ENCODE peak calls at places on chromosomes 13 and 19, in four cellular contexts. One of them, this sample, is unnamed. For H3K4me1 and H3K9me3, the result is how much of the 10 kb centered on the place peaks cover.

GRCh38 chr13:92734068-92734467 is 492.5 kb upstream of the GPC6 start:
- DNase-seq in breast epithelium: no peak
- DNase-seq in cardiac muscle cell: no peak
- DNase-seq in CD8-positive, alpha-beta memory T cell: no peak
- DNase-seq in this sample: no peak

GRCh38 chr19:1941146-1942077 is at the start of gene CSNK1G2:
- DNase-seq in cardiac muscle cell: no peak
- DNase-seq in CD8-positive, alpha-beta memory T cell: no peak
- DNase-seq in breast epithelium: peak
- DNase-seq in this sample: no peak

GRCh38 chr19:7013678-7014077 is 7.6 kb downstream of the MBD3L2B start:
- DNase-seq in cardiac muscle cell: peak
- DNase-seq in CD8-positive, alpha-beta memory T cell: no peak
- DNase-seq in breast epithelium: no peak
- DNase-seq in this sample: no peak

GRCh38 chr19:13036366-13036976 is 41.2 kb downstream of the NFIX start:
- DNase-seq in breast epithelium: peak
- DNase-seq in CD8-positive, alpha-beta memory T cell: no peak
- DNase-seq in cardiac muscle cell: peak
- DNase-seq in this sample: peak

GRCh38 chr19:36028313-36029041 is 4.2 kb downstream of the CLIP3 start:
- DNase-seq in CD8-positive, alpha-beta memory T cell: no peak
- DNase-seq in cardiac muscle cell: no peak
- DNase-seq in breast epithelium: no peak
- DNase-seq in this sample: no peak

GRCh38 chr13:35930665-35931631 is 200.2 kb downstream of the DCLK1 start:
- DNase-seq in CD8-positive, alpha-beta memory T cell: no peak
- DNase-seq in cardiac muscle cell: no peak
- DNase-seq in breast epithelium: no peak
- DNase-seq in this sample: no peak

GRCh38 chr19:5823579-5824281 is 15.8 kb downstream of the FUT6 start:
- DNase-seq in breast epithelium: no peak
- DNase-seq in CD8-positive, alpha-beta memory T cell: no peak
- DNase-seq in cardiac muscle cell: no peak
- DNase-seq in this sample: no peak

GRCh38 chr13:36848228-36848982 is 29.4 kb downstream of the RFXAP start:
- DNase-seq in CD8-positive, alpha-beta memory T cell: no peak
- DNase-seq in breast epithelium: no peak
- DNase-seq in cardiac muscle cell: peak
- DNase-seq in this sample: no peak

GRCh38 chr19:35704218-35704617 is at the start of gene ZBTB32:
- DNase-seq in breast epithelium: no peak
- DNase-seq in CD8-positive, alpha-beta memory T cell: no peak
- DNase-seq in cardiac muscle cell: peak
- DNase-seq in this sample: no peak

DNA sequence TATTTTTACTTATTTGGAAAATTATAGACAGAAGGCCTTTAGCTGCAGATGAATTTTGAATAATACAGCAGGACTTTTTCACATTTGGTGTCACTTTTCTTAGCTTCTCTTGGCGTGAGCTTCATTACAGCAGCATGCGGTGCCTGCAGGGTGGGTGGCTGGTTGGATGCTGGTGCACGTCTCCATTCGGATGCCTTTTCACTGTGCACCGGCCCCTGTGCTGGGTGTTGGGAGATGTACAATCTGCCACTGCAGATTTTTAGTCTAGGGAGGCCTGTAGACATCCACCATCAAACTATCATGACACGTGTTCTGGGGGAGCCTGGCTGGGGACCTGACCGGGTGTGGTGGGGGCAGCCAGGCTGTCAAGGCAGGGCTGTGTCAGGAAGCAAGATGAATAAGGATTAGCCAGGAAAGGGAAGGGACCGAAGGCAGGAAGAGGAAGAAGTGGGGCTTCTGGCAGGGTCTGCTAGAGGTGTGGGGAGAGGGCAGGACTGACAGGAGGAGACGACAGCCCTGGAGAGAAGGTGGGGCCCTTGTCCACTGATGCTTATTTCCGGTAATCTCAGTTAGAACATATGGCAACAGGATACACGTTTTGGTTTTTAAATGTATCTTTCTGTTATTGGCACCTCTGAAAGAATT is 88.8 kb downstream of the ARHGEF7 start:
- DNase-seq in breast epithelium: no peak
- DNase-seq in CD8-positive, alpha-beta memory T cell: no peak
- DNase-seq in cardiac muscle cell: no peak
- DNase-seq in this sample: no peak
- H3K4me1 ChIP-seq in breast epithelium: under half
- H3K4me1 ChIP-seq in CD8-positive, alpha-beta memory T cell: under half
- H3K4me1 ChIP-seq in cardiac muscle cell: under half
- H3K4me1 ChIP-seq in this sample: under half

DNA sequence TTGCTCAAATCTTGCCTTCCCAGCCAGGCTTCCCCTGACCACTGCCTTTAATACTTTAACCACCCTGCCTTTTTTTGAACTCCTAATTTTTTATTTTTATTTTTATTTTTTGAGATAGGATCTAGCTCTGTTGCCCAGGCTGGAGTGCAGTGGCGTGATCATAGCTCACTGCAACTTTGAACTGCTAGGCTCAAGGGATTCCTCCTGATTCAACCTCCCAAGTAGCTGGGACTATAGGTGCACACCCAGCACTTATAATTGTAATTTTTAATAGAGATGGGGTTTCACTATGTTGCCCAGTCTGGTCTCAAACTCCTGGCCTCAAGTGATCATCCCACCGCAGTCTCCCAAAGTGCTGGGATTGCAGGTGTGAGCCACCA is 21.7 kb upstream of the FBXO27 start:
- DNase-seq in CD8-positive, alpha-beta memory T cell: no peak
- DNase-seq in breast epithelium: no peak
- DNase-seq in cardiac muscle cell: no peak
- DNase-seq in this sample: no peak
- H3K27ac ChIP-seq in CD8-positive, alpha-beta memory T cell: no peak
- H3K27ac ChIP-seq in breast epithelium: no peak
- H3K27ac ChIP-seq in cardiac muscle cell: no peak
- H3K27ac ChIP-seq in this sample: no peak

GRCh38 chr19:23393121-23393520 is 2.1 kb downstream of the ZNF91 start:
- DNase-seq in CD8-positive, alpha-beta memory T cell: no peak
- DNase-seq in cardiac muscle cell: no peak
- DNase-seq in breast epithelium: peak
- DNase-seq in this sample: no peak
- H3K9me3 ChIP-seq in CD8-positive, alpha-beta memory T cell: under half
- H3K9me3 ChIP-seq in cardiac muscle cell: under half
- H3K9me3 ChIP-seq in breast epithelium: under half
- H3K9me3 ChIP-seq in this sample: under half

DNA sequence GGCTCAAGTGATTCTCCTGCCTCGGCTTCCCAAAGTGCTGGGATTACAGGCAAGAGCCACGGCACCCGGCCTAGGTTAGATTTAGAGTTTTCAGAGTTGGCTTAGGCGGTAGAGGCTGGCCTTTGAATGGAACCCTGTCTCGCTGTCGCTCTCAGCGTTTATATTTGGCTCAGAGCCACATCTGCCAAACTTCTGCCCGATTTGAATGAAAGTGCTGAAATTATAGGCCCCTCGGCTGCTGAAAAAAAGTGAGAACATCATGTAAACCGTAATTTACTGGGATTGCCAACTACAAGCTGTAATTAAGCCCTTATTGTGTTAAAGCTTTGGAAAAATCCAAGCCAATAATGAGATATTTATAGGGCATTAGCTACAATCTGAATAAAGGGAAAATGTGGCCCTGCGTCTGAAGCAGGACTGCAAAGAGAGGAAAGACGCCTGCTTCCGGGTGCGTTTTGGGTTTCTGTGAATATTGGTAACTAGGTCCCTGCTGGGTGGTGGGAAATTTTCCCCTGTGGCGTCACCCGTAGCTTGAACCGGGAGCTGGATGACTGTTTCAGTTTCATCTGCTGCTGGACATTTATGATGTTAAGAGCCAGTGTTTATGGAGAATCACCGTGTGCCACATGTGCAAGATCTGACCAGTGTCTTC is 9.8 kb downstream of the DNM2 start:
- DNase-seq in breast epithelium: no peak
- DNase-seq in cardiac muscle cell: no peak
- DNase-seq in CD8-positive, alpha-beta memory T cell: no peak
- DNase-seq in this sample: no peak
- H3K4me1 ChIP-seq in breast epithelium: under half
- H3K4me1 ChIP-seq in cardiac muscle cell: under half
- H3K4me1 ChIP-seq in CD8-positive, alpha-beta memory T cell: under half
- H3K4me1 ChIP-seq in this sample: under half

GRCh38 chr19:17110599-17110966 is 35.0 kb downstream of the MYO9B start:
- DNase-seq in breast epithelium: no peak
- DNase-seq in cardiac muscle cell: no peak
- DNase-seq in CD8-positive, alpha-beta memory T cell: no peak
- DNase-seq in this sample: no peak
- H3K27ac ChIP-seq in breast epithelium: peak
- H3K27ac ChIP-seq in cardiac muscle cell: no peak
- H3K27ac ChIP-seq in CD8-positive, alpha-beta memory T cell: no peak
- H3K27ac ChIP-seq in this sample: no peak

GRCh38 chr19:23366437-23366836 is 28.8 kb downstream of the ZNF91 start:
- DNase-seq in cardiac muscle cell: no peak
- DNase-seq in breast epithelium: no peak
- DNase-seq in CD8-positive, alpha-beta memory T cell: no peak
- DNase-seq in this sample: no peak

GRCh38 chr19:23365222-23365621 is 30.0 kb downstream of the ZNF91 start:
- DNase-seq in CD8-positive, alpha-beta memory T cell: no peak
- DNase-seq in breast epithelium: no peak
- DNase-seq in cardiac muscle cell: no peak
- DNase-seq in this sample: no peak
- H3K9me3 ChIP-seq in CD8-positive, alpha-beta memory T cell: under half
- H3K9me3 ChIP-seq in breast epithelium: half or more
- H3K9me3 ChIP-seq in cardiac muscle cell: under half
- H3K9me3 ChIP-seq in this sample: under half

GRCh38 chr13:41011382-41011956 is 7.6 kb downstream of the ELF1 start:
- DNase-seq in cardiac muscle cell: no peak
- DNase-seq in breast epithelium: no peak
- DNase-seq in CD8-positive, alpha-beta memory T cell: no peak
- DNase-seq in this sample: no peak
- H3K4me1 ChIP-seq in cardiac muscle cell: under half
- H3K4me1 ChIP-seq in breast epithelium: under half
- H3K4me1 ChIP-seq in CD8-positive, alpha-beta memory T cell: half or more
- H3K4me1 ChIP-seq in this sample: under half

GRCh38 chr13:24042710-24043440 is 117.6 kb upstream of the SPATA13 start:
- DNase-seq in breast epithelium: no peak
- DNase-seq in cardiac muscle cell: no peak
- DNase-seq in CD8-positive, alpha-beta memory T cell: no peak
- DNase-seq in this sample: no peak
- H3K27ac ChIP-seq in breast epithelium: no peak
- H3K27ac ChIP-seq in cardiac muscle cell: no peak
- H3K27ac ChIP-seq in CD8-positive, alpha-beta memory T cell: no peak
- H3K27ac ChIP-seq in this sample: no peak

DNA sequence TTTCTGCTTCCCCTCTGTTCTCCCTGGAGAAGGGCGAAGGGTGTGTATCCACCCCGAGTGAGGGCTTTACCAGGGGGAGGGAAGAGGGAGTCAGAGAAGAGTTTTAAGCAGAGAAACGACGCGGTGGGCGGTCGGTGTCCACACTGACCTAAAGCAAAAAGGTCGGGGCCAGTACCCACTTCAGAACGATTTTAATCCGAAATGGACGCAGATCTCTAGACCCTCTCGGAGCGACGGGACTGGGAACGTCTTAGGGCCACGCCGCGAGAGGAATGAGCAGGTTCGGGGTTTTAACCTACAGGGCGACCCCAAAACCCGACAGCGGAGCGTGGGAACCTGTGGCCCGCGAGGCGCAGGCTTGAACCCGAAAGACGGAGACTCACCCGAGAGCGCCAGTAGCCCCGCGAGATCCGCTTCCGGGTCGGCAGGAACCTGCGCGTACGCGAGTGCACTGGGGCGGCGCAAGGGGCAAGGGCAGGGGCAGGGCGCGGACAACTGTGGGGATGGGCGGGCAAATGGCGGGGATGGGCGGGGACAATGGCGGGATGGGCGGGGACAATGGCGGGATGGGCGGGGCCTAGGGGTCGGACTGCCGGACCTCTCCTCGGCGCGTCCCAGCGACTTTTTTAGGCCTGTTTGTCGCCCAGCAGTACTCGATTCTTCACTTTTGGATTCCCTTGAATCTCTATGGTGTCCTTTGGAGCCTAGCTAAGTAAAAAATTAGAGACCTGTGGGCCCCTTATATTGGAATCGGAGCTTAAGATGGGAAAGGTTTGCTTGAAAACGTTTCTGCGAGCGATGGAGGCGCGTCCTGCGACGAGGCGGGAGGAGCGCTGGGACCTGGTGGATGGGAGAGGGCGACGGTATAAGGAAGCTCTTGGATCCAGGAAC is at the start of gene ZNF677:
- DNase-seq in breast epithelium: peak
- DNase-seq in cardiac muscle cell: peak
- DNase-seq in CD8-positive, alpha-beta memory T cell: peak
- DNase-seq in this sample: peak
- H3K9me3 ChIP-seq in breast epithelium: under half
- H3K9me3 ChIP-seq in cardiac muscle cell: under half
- H3K9me3 ChIP-seq in CD8-positive, alpha-beta memory T cell: under half
- H3K9me3 ChIP-seq in this sample: under half

DNA sequence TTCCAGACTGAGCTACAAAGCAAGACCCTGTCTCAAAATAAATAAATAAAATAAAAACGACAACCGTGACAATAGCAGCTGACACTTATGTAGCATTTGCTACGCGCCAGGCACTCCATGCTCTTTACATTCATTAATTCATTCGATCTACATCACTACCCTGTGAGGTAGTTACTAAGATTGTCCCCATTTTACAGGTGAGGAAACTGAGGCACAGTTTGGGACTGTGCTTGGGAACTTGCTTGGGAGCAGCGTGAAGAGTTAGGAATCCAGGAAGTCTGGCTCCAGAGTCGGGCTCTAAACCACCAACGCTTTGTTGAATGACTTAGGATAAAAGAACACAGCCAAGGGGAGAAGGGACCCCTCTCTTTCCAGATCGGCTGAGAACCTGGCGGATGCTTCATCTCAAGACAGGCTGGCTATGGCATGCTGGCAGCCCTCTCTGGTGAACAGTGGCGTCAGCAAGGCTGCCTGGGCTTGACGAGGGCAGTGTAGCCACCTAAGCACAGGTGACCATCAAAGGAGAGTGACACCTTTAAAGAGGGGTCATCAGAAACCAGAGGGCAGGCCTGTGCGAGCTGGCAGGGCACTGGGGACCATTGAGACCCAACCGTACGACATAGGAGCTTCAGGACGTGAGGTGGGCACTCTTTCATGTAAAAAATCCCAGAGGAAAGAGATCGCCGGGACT is 591 bp downstream of the DOHH start:
- DNase-seq in breast epithelium: no peak
- DNase-seq in cardiac muscle cell: no peak
- DNase-seq in CD8-positive, alpha-beta memory T cell: no peak
- DNase-seq in this sample: no peak
- H3K4me1 ChIP-seq in breast epithelium: under half
- H3K4me1 ChIP-seq in cardiac muscle cell: under half
- H3K4me1 ChIP-seq in CD8-positive, alpha-beta memory T cell: under half
- H3K4me1 ChIP-seq in this sample: under half

This sample was measured in aorta.